ENCODE peak calls at places on chromosomes 2 and 18, in seven cellular contexts. V is HCT116, C is neural progenitor cell, T is cardiac muscle cell, E is left lung, D is transverse colon, I is lung. Q is an unnamed sample.

GRCh38 chr2:201795608-201796477 is 10.5 kb upstream of the CDK15 start:
- DNase-seq in V (peak; percentile 35), C (peak; percentile 78), T (peak; percentile 69), E (no peak), D (no peak), I (no peak), Q (no peak)

GRCh38 chr2:200679157-200679934 is 93.5 kb downstream of the AOX1 start:
- DNase-seq in V (no peak), C (no peak), T (no peak), E (no peak), D (no peak), I (no peak), Q (no peak)

GRCh38 chr2:143181494-143181893 is 52.3 kb downstream of the ARHGAP15 start:
- DNase-seq in V (no peak), C (no peak), T (no peak), E (no peak), D (no peak), I (no peak), Q (no peak)

GRCh38 chr2:47653909-47654789 is 128.8 kb upstream of the MSH6 start:
- DNase-seq in V (no peak), C (peak; percentile 73), T (peak; percentile 60), E (no peak), D (peak; percentile 54), I (no peak), Q (no peak)

GRCh38 chr2:238884812-238885408 is 37.0 kb downstream of the TWIST2 start:
- DNase-seq in V (no peak), C (no peak), T (no peak), E (no peak), D (no peak), I (no peak), Q (no peak)

GRCh38 chr18:32460046-32460785 is 10.5 kb downstream of the GAREM1 start:
- DNase-seq in V (no peak), C (no peak), T (no peak), E (no peak), D (no peak), I (no peak), Q (no peak)

GRCh38 chr2:127991742-127992141 is 36.1 kb downstream of the SAP130 start:
- DNase-seq in V (no peak), C (no peak), T (no peak), E (no peak), D (no peak), I (no peak), Q (no peak)

GRCh38 chr2:208541982-208542464 is 135.4 kb downstream of the PTH2R start:
- DNase-seq in V (no peak), C (no peak), T (no peak), E (no peak), D (no peak), I (no peak), Q (no peak)

GRCh38 chr2:119697290-119698013 is 18.5 kb downstream of the TMEM177 start:
- DNase-seq in V (no peak), C (no peak), T (no peak), E (no peak), D (no peak), I (no peak), Q (no peak)

GRCh38 chr2:54482725-54483124 is 26.6 kb downstream of the SPTBN1 start:
- DNase-seq in V (peak; percentile 64), C (peak; percentile 26), T (no peak), E (no peak), D (peak; percentile 17), I (no peak), Q (peak; percentile 89)

GRCh38 chr18:50716902-50717301 is 102.9 kb downstream of the MRO start:
- DNase-seq in V (no peak), C (no peak), T (no peak), E (no peak), D (no peak), I (no peak), Q (no peak)

GRCh38 chr18:3615374-3615773 is 165.4 kb downstream of the TGIF1 start:
- DNase-seq in V (no peak), C (no peak), T (no peak), E (no peak), D (no peak), I (no peak), Q (no peak)

GRCh38 chr18:2168022-2168421 is 403.3 kb downstream of the METTL4 start:
- DNase-seq in V (no peak), C (no peak), T (no peak), E (no peak), D (no peak), I (no peak), Q (no peak)

GRCh38 chr2:67294218-67294617 is 102.9 kb upstream of the ETAA1 start:
- DNase-seq in V (no peak), C (no peak), T (no peak), E (no peak), D (no peak), I (no peak), Q (no peak)

GRCh38 chr2:219511547-219512325 is 2.5 kb upstream of the ASIC4 start:
- DNase-seq in V (no peak), C (peak; percentile 41), T (no peak), E (no peak), D (no peak), I (no peak), Q (no peak)

GRCh38 chr2:130912471-130912870 is 75.8 kb downstream of the ARHGEF4 start:
- DNase-seq in V (no peak), C (no peak), T (no peak), E (no peak), D (no peak), I (no peak), Q (no peak)

GRCh38 chr2:67256892-67257291 is 140.2 kb upstream of the ETAA1 start:
- DNase-seq in V (no peak), C (no peak), T (no peak), E (no peak), D (no peak), I (no peak), Q (no peak)

GRCh38 chr18:71939483-71939882 is 604.7 kb downstream of the CBLN2 start:
- DNase-seq in V (no peak), C (no peak), T (no peak), E (no peak), D (no peak), I (no peak), Q (no peak)

GRCh38 chr2:62180960-62181359 is 15.0 kb upstream of the B3GNT2 start:
- DNase-seq in V (no peak), C (peak; percentile 24), T (no peak), E (no peak), D (no peak), I (no peak), Q (no peak)

GRCh38 chr2:100292022-100292580 is 30.2 kb downstream of the LONRF2 start:
- DNase-seq in V (peak; percentile 90), C (peak; percentile 9), T (peak; percentile 26), E (peak; percentile 77), D (no peak), I (peak; percentile 79), Q (no peak)

GRCh38 chr2:133506962-133507361 is 61.3 kb downstream of the NCKAP5 start:
- DNase-seq in V (no peak), C (no peak), T (no peak), E (no peak), D (no peak), I (no peak), Q (no peak)

GRCh38 chr2:190415794-190416729 is 7.9 kb downstream of the MFSD6 start:
- DNase-seq in V (no peak), C (no peak), T (no peak), E (no peak), D (no peak), I (no peak), Q (no peak)

GRCh38 chr2:179467111-179467510 is 202.5 kb upstream of the SESTD1 start:
- DNase-seq in V (no peak), C (no peak), T (no peak), E (no peak), D (no peak), I (no peak), Q (no peak)

GRCh38 chr18:48975221-48975816 is 24.6 kb upstream of the SMAD7 start:
- DNase-seq in V (no peak), C (peak; percentile 50), T (peak; percentile 39), E (no peak), D (no peak), I (no peak), Q (no peak)

GRCh38 chr18:48975817-48976649 is 25.3 kb upstream of the SMAD7 start:
- DNase-seq in V (no peak), C (peak; percentile 81), T (peak; percentile 90), E (no peak), D (peak; percentile 67), I (peak; percentile 62), Q (peak; percentile 83)

GRCh38 chr18:48973731-48974130 is 23.0 kb upstream of the SMAD7 start:
- DNase-seq in V (no peak), C (no peak), T (peak; percentile 41), E (no peak), D (peak; percentile 39), I (no peak), Q (no peak)

GRCh38 chr18:48977914-48978313 is 27.1 kb upstream of the SMAD7 start:
- DNase-seq in V (no peak), C (no peak), T (no peak), E (no peak), D (no peak), I (no peak), Q (no peak)

GRCh38 chr18:48974304-48975220 is 23.8 kb upstream of the SMAD7 start:
- DNase-seq in V (no peak), C (peak; percentile 63), T (peak; percentile 60), E (no peak), D (no peak), I (no peak), Q (no peak)
- H3K27ac ChIP-seq in V (no peak overlapping the region), C (no peak overlapping the region), T (peak overlapping the region; percentile 95), E (peak overlapping the region; percentile 76), D (peak overlapping the region; percentile 88), I (no peak overlapping the region), Q (peak overlapping the region; percentile 84)

DNA sequence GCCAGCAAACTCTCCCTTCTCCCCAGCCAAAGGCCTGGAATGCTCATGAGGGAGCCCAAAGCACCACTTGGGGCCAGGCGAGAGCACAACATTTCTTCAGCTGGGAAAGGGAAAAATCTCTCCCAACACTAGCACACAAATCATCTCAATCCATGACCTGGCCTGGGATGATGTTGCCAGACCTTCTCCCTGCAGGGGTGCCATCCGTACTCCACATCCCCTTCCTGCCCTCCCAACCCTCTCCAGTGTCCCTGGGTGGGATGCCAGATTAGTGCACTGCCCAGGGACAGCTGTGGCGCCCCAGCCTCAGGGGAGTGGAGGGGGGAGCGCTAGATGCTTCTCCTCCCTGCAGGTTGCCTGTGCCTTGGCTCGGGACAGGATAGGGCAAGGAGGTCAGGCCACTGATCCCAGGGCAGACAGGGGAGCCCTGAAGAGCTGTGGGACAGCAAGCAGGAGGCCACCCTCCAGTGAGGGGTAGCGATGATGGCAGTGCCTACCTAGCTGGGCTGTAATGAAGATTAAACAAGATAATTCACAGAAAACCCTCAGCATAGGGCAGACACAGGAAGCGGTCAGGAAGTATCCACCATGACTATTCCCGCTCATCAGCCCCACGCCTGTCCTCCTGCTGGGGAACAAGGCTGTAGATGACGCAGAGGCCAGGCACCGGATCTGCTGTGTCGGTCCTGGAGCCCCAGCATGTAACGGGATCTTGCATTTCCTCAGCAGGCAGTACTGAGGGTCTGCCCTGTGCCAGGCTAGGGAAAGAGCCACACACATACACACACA is 31.1 kb downstream of the SERTAD2 start:
- DNase-seq in V (no peak), C (peak; percentile 63), T (peak; percentile 40), E (no peak), D (no peak), I (no peak), Q (no peak)
- H3K27ac ChIP-seq in V (no peak overlapping the region), C (peak overlapping the region; percentile 60), T (no peak overlapping the region), E (no peak overlapping the region), D (no peak overlapping the region), I (no peak overlapping the region), Q (no peak overlapping the region)

GRCh38 chr18:9810994-9811393 is 74.8 kb upstream of the TXNDC2 start:
- DNase-seq in V (no peak), C (peak; percentile 41), T (peak; percentile 21), E (no peak), D (no peak), I (no peak), Q (no peak)
- H3K27ac ChIP-seq in V (no peak overlapping the region), C (no peak overlapping the region), T (no peak overlapping the region), E (no peak overlapping the region), D (peak overlapping the region; percentile 72), I (no peak overlapping the region), Q (peak overlapping the region; percentile 75)

GRCh38 chr2:237074211-237074993 is 11.3 kb upstream of the COPS8 start:
- DNase-seq in V (no peak), C (no peak), T (no peak), E (no peak), D (no peak), I (no peak), Q (no peak)
- H3K27ac ChIP-seq in V (no peak overlapping the region), C (no peak overlapping the region), T (no peak overlapping the region), E (peak overlapping the region; percentile 25), D (no peak overlapping the region), I (no peak overlapping the region), Q (peak overlapping the region; percentile 60)